ENCODE peak calls at places on chromosomes 6 and 20, in nine cellular contexts. G is progenitor cell of endocrine pancreas, B is psoas muscle, M is astrocyte of the cerebellum, J is cardiac fibroblast, U is pancreas, F is epithelial cell of esophagus, Y is heart right ventricle, C is SK-N-SH. V is an unnamed sample.

GRCh38 chr6:47097092-47097945 is 55.2 kb upstream of the ADGRF1 start:
- DNase-seq in B (peak), Y (no peak), J (peak), G (peak), F (peak), M (peak), U (no peak), C (peak), V (no peak)

GRCh38 chr20:63441777-63442493 is 30.5 kb downstream of the KCNQ2 start:
- DNase-seq in C (peak), M (no peak), G (peak), J (peak), Y (peak), U (peak), B (peak), F (peak), V (no peak)

GRCh38 chr20:59055302-59055701 is 12.7 kb upstream of the PRELID3B start:
- DNase-seq in M (no peak), U (no peak), B (no peak), G (no peak), J (peak), Y (no peak), C (no peak), F (peak), V (no peak)

GRCh38 chr20:21703740-21704407 is 1.6 kb upstream of the PAX1 start:
- DNase-seq in M (no peak), F (no peak), G (no peak), U (no peak), Y (no peak), C (no peak), J (no peak), B (no peak), V (no peak)

GRCh38 chr20:1298888-1299511 is 29.9 kb downstream of the SDCBP2 start:
- DNase-seq in U (no peak), G (no peak), F (no peak), J (no peak), B (no peak), M (no peak), C (no peak), Y (no peak), V (no peak)

GRCh38 chr6:30013296-30013922 is 47.7 kb upstream of the POLR1H start:
- DNase-seq in J (no peak), F (no peak), B (no peak), C (peak), G (peak), Y (peak), U (no peak), M (no peak), V (no peak)

GRCh38 chr6:33299237-33299944 is 649 bp upstream of the RGL2 start:
- DNase-seq in M (no peak), B (peak), Y (peak), F (peak), U (peak), J (peak), G (peak), C (peak), V (peak)

GRCh38 chr20:46838002-46838401 is 56.6 kb upstream of the EYA2 start:
- DNase-seq in M (no peak), G (no peak), B (no peak), J (no peak), Y (no peak), C (no peak), U (no peak), F (no peak), V (no peak)

GRCh38 chr6:111586554-111586953 is 19.1 kb downstream of the TRAF3IP2 start:
- DNase-seq in F (no peak), C (no peak), U (no peak), M (no peak), J (no peak), B (no peak), Y (no peak), G (no peak), V (no peak)

GRCh38 chr6:89917801-89918366 is 23.6 kb downstream of the GJA10 start:
- DNase-seq in Y (no peak), G (no peak), M (no peak), F (no peak), U (no peak), B (no peak), C (no peak), J (no peak), V (no peak)

GRCh38 chr6:16256781-16257180 is 18.4 kb downstream of the GMPR start:
- DNase-seq in G (no peak), C (no peak), F (no peak), Y (no peak), J (no peak), B (no peak), M (no peak), U (no peak), V (no peak)

GRCh38 chr6:124854338-124854922 is 107.8 kb upstream of the RNF217 start:
- DNase-seq in Y (no peak), J (peak), B (no peak), U (no peak), C (no peak), M (no peak), F (no peak), G (no peak), V (no peak)

GRCh38 chr6:5270093-5270680 is 8.9 kb downstream of the FARS2 start:
- DNase-seq in F (no peak), J (peak), C (no peak), G (no peak), B (no peak), Y (no peak), M (no peak), U (no peak), V (no peak)

GRCh38 chr6:15508363-15509330 is 154.2 kb downstream of the DTNBP1 start:
- DNase-seq in G (no peak), J (no peak), C (no peak), U (no peak), Y (no peak), F (no peak), B (no peak), M (no peak), V (no peak)

GRCh38 chr6:41967312-41968287 is 26.0 kb upstream of the CCND3 start:
- DNase-seq in G (no peak), U (no peak), F (peak), J (peak), B (no peak), Y (no peak), C (no peak), M (no peak), V (no peak)

GRCh38 chr6:20569000-20569610 is 34.8 kb downstream of the CDKAL1 start:
- DNase-seq in G (no peak), B (no peak), J (no peak), U (no peak), C (no peak), Y (no peak), F (peak), M (no peak), V (no peak)

GRCh38 chr6:113732384-113732966 is 124.7 kb upstream of the MARCKS start:
- DNase-seq in M (no peak), C (peak), G (no peak), J (peak), B (peak), F (peak), U (peak), Y (peak), V (no peak)

GRCh38 chr6:161269310-161269709 is 4.6 kb downstream of the AGPAT4 start:
- DNase-seq in C (no peak), F (no peak), Y (no peak), G (no peak), M (no peak), J (no peak), U (no peak), B (no peak), V (no peak)

GRCh38 chr6:77456531-77457248 is 6.6 kb downstream of the HTR1B start:
- DNase-seq in C (no peak), F (peak), G (no peak), J (peak), U (no peak), M (peak), B (no peak), Y (no peak), V (no peak)

GRCh38 chr20:47809561-47809960 is 24.3 kb upstream of the SULF2 start:
- DNase-seq in C (peak), U (no peak), B (no peak), J (no peak), M (no peak), F (peak), Y (no peak), G (no peak), V (no peak)

GRCh38 chr20:58424218-58424617 is 35.2 kb downstream of the VAPB start:
- DNase-seq in Y (no peak), U (no peak), B (no peak), F (no peak), J (no peak), C (no peak), G (no peak), M (no peak), V (no peak)

GRCh38 chr6:45084257-45084656 is 243.9 kb upstream of the RUNX2 start:
- DNase-seq in C (no peak), J (no peak), G (no peak), M (no peak), Y (no peak), U (no peak), F (no peak), B (no peak), V (no peak)

GRCh38 chr6:170026272-170027110 is 264.4 kb downstream of the DLL1 start:
- DNase-seq in M (no peak), U (peak), Y (no peak), J (no peak), B (no peak), C (no peak), F (peak), G (no peak), V (no peak)

GRCh38 chr6:18016698-18017097 is 29.3 kb upstream of the KIF13A start:
- DNase-seq in B (no peak), Y (no peak), J (no peak), F (peak), G (no peak), C (no peak), U (no peak), M (no peak), V (no peak)

GRCh38 chr6:72410769-72411168 is 211.1 kb upstream of the KCNQ5 start:
- DNase-seq in M (no peak), U (no peak), J (no peak), C (no peak), G (no peak), B (no peak), Y (no peak), F (no peak), V (no peak)

GRCh38 chr6:33905081-33905609 is 101.3 kb upstream of the MLN start:
- DNase-seq in G (no peak), C (no peak), J (no peak), F (no peak), B (no peak), M (no peak), Y (no peak), U (no peak), V (no peak)

DNA sequence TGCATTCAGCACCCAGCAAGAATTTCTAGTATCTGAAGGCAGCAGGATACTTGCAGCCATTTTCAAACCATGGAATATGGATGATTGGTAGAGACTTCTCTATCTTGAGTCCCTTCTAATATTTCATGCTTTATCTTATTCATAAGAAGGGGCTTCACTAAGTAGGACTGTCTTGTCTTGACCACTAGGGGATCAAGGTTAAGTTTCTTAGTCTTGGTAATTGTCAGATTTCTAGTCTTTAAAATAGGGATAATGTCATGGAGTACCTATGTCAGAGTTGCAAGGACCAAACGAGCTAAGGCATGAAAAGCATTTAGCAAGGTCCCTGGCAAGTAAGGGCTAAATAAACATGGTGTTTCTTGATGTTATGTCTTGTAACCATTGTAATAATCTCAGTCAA is 68.5 kb upstream of the ESR1 start:
- DNase-seq in M (no peak), Y (no peak), F (no peak), J (no peak), U (no peak), C (no peak), B (no peak), G (no peak), V (no peak)
- TF ChIP-seq CTCF in M (no peak), Y (no peak), F (no peak), J (no peak), U (no peak), C (no peak), B (peak), G (peak), V (no peak)

DNA sequence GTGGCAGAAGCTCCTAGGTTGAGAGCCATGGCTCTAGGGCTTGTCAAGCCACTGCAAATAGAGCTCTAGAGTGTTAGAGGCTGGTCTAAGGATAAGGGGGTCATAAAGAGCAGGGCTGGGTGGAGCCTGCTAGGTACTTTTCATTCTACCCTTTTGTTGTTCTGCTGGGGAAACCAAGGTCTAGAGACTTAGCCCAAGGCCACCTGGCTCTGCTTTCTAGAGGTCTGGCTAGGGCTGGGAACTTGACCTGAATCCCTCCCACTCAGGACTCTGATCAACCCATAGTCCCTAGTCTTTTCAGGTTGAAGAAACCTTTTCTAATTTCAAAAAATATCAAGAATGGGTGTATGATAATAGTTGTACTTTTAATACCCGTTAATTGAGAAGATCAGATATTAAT is 13.7 kb downstream of the CHMP4B start:
- DNase-seq in B (no peak), U (no peak), C (no peak), M (no peak), Y (no peak), G (no peak), F (no peak), J (no peak), V (no peak)
- TF ChIP-seq CTCF in B (no peak), U (no peak), C (no peak), M (no peak), Y (no peak), G (no peak), F (no peak), J (no peak), V (no peak)

GRCh38 chr6:159837141-159837490 is 37.0 kb downstream of the PNLDC1 start:
- DNase-seq in C (no peak), J (peak), U (no peak), F (no peak), B (no peak), M (no peak), Y (no peak), G (no peak), V (no peak)

GRCh38 chr6:159838020-159838744 is 38.1 kb downstream of the PNLDC1 start:
- DNase-seq in G (no peak), B (no peak), C (no peak), U (no peak), J (no peak), M (no peak), Y (no peak), F (no peak), V (no peak)

GRCh38 chr6:159837511-159837910 is 37.4 kb downstream of the PNLDC1 start:
- DNase-seq in J (no peak), B (no peak), G (no peak), M (no peak), U (no peak), C (no peak), Y (no peak), F (no peak), V (no peak)

GRCh38 chr6:159844737-159845645 is 44.9 kb downstream of the PNLDC1 start:
- DNase-seq in G (no peak), Y (no peak), B (no peak), F (no peak), C (no peak), M (no peak), J (no peak), U (no peak), V (no peak)

GRCh38 chr6:159842035-159842434 is 42.0 kb downstream of the PNLDC1 start:
- DNase-seq in F (no peak), J (peak), U (no peak), G (no peak), C (peak), Y (no peak), B (no peak), M (no peak), V (no peak)
- TF ChIP-seq CTCF in F (peak), J (peak), U (no peak), G (peak), C (peak), Y (peak), B (no peak), M (peak), V (peak)

GRCh38 chr20:17541596-17541995 is 10.4 kb upstream of the BFSP1 start:
- DNase-seq in G (no peak), C (no peak), Y (no peak), M (no peak), B (no peak), U (no peak), F (no peak), J (no peak), V (no peak)
- TF ChIP-seq CTCF in G (no peak), C (no peak), Y (no peak), M (no peak), B (no peak), U (no peak), F (no peak), J (no peak), V (no peak)

GRCh38 chr6:56891754-56892153 is 63.2 kb upstream of the BEND6 start:
- DNase-seq in Y (no peak), J (no peak), U (no peak), C (no peak), M (no peak), G (no peak), F (no peak), B (no peak), V (no peak)
- TF ChIP-seq CTCF in Y (no peak), J (no peak), U (no peak), C (peak), M (no peak), G (no peak), F (no peak), B (no peak), V (no peak)

GRCh38 chr6:168968801-168969200 is 284.8 kb downstream of the THBS2 start:
- DNase-seq in Y (no peak), B (no peak), C (no peak), M (no peak), F (no peak), G (no peak), J (no peak), U (no peak), V (no peak)
- TF ChIP-seq CTCF in Y (no peak), B (no peak), C (no peak), M (no peak), F (no peak), G (no peak), J (no peak), U (no peak), V (no peak)

DNA sequence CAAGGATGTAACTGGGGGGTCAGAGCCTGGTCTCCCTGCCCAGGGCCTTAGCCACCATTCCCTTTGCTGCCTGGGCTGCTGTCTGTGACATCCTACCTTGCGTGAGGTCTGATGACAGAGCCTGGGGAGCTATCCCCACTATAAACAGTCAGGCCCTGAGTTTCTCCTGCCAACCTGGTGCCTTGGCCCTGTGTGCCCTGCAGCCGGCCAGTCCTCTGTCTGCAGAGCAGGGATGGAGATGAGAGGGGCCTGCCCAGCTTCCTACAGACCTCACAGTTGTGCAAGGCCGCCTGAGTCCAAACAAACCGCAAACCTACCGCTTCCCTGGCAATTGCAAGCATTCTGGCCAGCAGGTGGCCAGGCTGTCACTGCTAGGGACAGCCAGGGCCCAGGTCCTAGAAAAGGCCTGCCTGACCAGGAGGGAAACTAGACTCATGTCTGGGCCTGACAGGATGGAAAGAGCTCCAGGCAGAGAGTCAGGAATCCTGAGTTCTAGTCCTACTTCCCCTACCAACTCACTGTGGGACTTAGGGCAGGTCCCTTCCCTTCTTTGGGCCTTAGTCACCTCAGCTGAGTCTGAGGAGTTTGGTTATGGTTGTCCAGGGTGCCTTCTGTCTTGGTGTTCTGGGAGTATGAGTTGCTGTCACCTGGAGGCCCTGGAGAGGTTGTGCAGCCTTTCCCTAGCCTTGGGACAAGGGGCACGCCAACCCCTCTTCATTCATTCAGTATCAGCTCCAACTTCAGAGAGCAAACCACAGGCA is 86.2 kb downstream of the VEGFA start:
- DNase-seq in B (peak), F (peak), M (peak), U (peak), C (peak), Y (peak), G (peak), J (peak), V (no peak)
- TF ChIP-seq CTCF in B (peak), F (peak), M (peak), U (peak), C (peak), Y (peak), G (peak), J (peak), V (peak)

GRCh38 chr6:104003803-104004516 is 855.8 kb downstream of the HACE1 start:
- DNase-seq in J (no peak), U (no peak), C (no peak), Y (no peak), F (no peak), M (no peak), G (no peak), B (no peak), V (no peak)
- TF ChIP-seq CTCF in J (peak), U (no peak), C (peak), Y (no peak), F (no peak), M (no peak), G (no peak), B (no peak), V (no peak)

V was measured in mesothelial cell of epicardium.